ENCODE peak calls at places on chromosomes 5 and 9, in eight cellular contexts. One of them, this sample, is unnamed.

GRCh38 chr5:8720476-8720875 is 825.4 kb downstream of the SEMA5A start:
- DNase-seq in psoas muscle: no peak
- DNase-seq in stomach: no peak
- DNase-seq in body of pancreas: no peak
- DNase-seq in aorta: no peak
- DNase-seq in endodermal cell: no peak
- DNase-seq in endothelial cell of umbilical vein: no peak
- DNase-seq in iPS DF 6.9: no peak
- DNase-seq in this sample: no peak

GRCh38 chr5:158727108-158727507 is 372.6 kb downstream of the EBF1 start:
- DNase-seq in psoas muscle: peak; percentile 19
- DNase-seq in stomach: no peak
- DNase-seq in body of pancreas: no peak
- DNase-seq in aorta: no peak
- DNase-seq in endodermal cell: no peak
- DNase-seq in endothelial cell of umbilical vein: no peak
- DNase-seq in iPS DF 6.9: no peak
- DNase-seq in this sample: peak; percentile 28

GRCh38 chr9:4573634-4574391 is 83.5 kb downstream of the SLC1A1 start:
- DNase-seq in psoas muscle: no peak
- DNase-seq in stomach: no peak
- DNase-seq in body of pancreas: no peak
- DNase-seq in aorta: no peak
- DNase-seq in endodermal cell: no peak
- DNase-seq in endothelial cell of umbilical vein: no peak
- DNase-seq in iPS DF 6.9: no peak
- DNase-seq in this sample: no peak

GRCh38 chr9:112489876-112490661 is 3.4 kb downstream of the KIAA1958 start:
- DNase-seq in psoas muscle: no peak
- DNase-seq in stomach: no peak
- DNase-seq in body of pancreas: no peak
- DNase-seq in aorta: no peak
- DNase-seq in endodermal cell: no peak
- DNase-seq in endothelial cell of umbilical vein: no peak
- DNase-seq in iPS DF 6.9: no peak
- DNase-seq in this sample: no peak

GRCh38 chr5:40260351-40260750 is 419.4 kb upstream of the PTGER4 start:
- DNase-seq in psoas muscle: no peak
- DNase-seq in stomach: peak; percentile 43
- DNase-seq in body of pancreas: peak; percentile 18
- DNase-seq in aorta: no peak
- DNase-seq in endodermal cell: no peak
- DNase-seq in endothelial cell of umbilical vein: peak; percentile 18
- DNase-seq in iPS DF 6.9: no peak
- DNase-seq in this sample: peak; percentile 85

GRCh38 chr9:114732842-114733241 is 50.9 kb upstream of the TEX48 start:
- DNase-seq in psoas muscle: no peak
- DNase-seq in stomach: no peak
- DNase-seq in body of pancreas: no peak
- DNase-seq in aorta: no peak
- DNase-seq in endodermal cell: no peak
- DNase-seq in endothelial cell of umbilical vein: no peak
- DNase-seq in iPS DF 6.9: no peak
- DNase-seq in this sample: no peak

GRCh38 chr9:36154213-36154952 is 14.8 kb upstream of the CCIN start:
- DNase-seq in psoas muscle: peak; percentile 41
- DNase-seq in stomach: no peak
- DNase-seq in body of pancreas: no peak
- DNase-seq in aorta: no peak
- DNase-seq in endodermal cell: peak; percentile 46
- DNase-seq in endothelial cell of umbilical vein: peak; percentile 82
- DNase-seq in iPS DF 6.9: no peak
- DNase-seq in this sample: peak; percentile 48

GRCh38 chr5:57177479-57178156 is 3.8 kb downstream of the GPBP1 start:
- DNase-seq in psoas muscle: no peak
- DNase-seq in stomach: no peak
- DNase-seq in body of pancreas: no peak
- DNase-seq in aorta: no peak
- DNase-seq in endodermal cell: no peak
- DNase-seq in endothelial cell of umbilical vein: no peak
- DNase-seq in iPS DF 6.9: no peak
- DNase-seq in this sample: no peak

GRCh38 chr9:18979367-18979766 is 53.6 kb downstream of the SAXO1 start:
- DNase-seq in psoas muscle: no peak
- DNase-seq in stomach: no peak
- DNase-seq in body of pancreas: no peak
- DNase-seq in aorta: no peak
- DNase-seq in endodermal cell: no peak
- DNase-seq in endothelial cell of umbilical vein: peak; percentile 63
- DNase-seq in iPS DF 6.9: no peak
- DNase-seq in this sample: no peak

GRCh38 chr9:3863114-3863528 is 337.3 kb upstream of the RFX3 start:
- DNase-seq in psoas muscle: no peak
- DNase-seq in stomach: no peak
- DNase-seq in body of pancreas: no peak
- DNase-seq in aorta: no peak
- DNase-seq in endodermal cell: no peak
- DNase-seq in endothelial cell of umbilical vein: peak; percentile 54
- DNase-seq in iPS DF 6.9: no peak
- DNase-seq in this sample: peak; percentile 61

GRCh38 chr9:90970603-90971002 is 169.0 kb downstream of the SYK start:
- DNase-seq in psoas muscle: no peak
- DNase-seq in stomach: no peak
- DNase-seq in body of pancreas: no peak
- DNase-seq in aorta: no peak
- DNase-seq in endodermal cell: no peak
- DNase-seq in endothelial cell of umbilical vein: no peak
- DNase-seq in iPS DF 6.9: no peak
- DNase-seq in this sample: no peak

GRCh38 chr5:158560170-158560569 is 539.5 kb downstream of the EBF1 start:
- DNase-seq in psoas muscle: no peak
- DNase-seq in stomach: peak; percentile 63
- DNase-seq in body of pancreas: no peak
- DNase-seq in aorta: no peak
- DNase-seq in endodermal cell: no peak
- DNase-seq in endothelial cell of umbilical vein: no peak
- DNase-seq in iPS DF 6.9: no peak
- DNase-seq in this sample: peak; percentile 51

GRCh38 chr9:101409079-101409477 is 10.4 kb downstream of the ZNF189 start:
- DNase-seq in psoas muscle: no peak
- DNase-seq in stomach: no peak
- DNase-seq in body of pancreas: no peak
- DNase-seq in aorta: no peak
- DNase-seq in endodermal cell: no peak
- DNase-seq in endothelial cell of umbilical vein: no peak
- DNase-seq in iPS DF 6.9: no peak
- DNase-seq in this sample: no peak

GRCh38 chr5:318931-319601 is 2.4 kb upstream of the AHRR start:
- DNase-seq in psoas muscle: no peak
- DNase-seq in stomach: no peak
- DNase-seq in body of pancreas: no peak
- DNase-seq in aorta: no peak
- DNase-seq in endodermal cell: peak; percentile 44
- DNase-seq in endothelial cell of umbilical vein: no peak
- DNase-seq in iPS DF 6.9: no peak
- DNase-seq in this sample: no peak

GRCh38 chr5:62569466-62569865 is 9.2 kb upstream of the LRRC70 start:
- DNase-seq in psoas muscle: no peak
- DNase-seq in stomach: no peak
- DNase-seq in body of pancreas: no peak
- DNase-seq in aorta: no peak
- DNase-seq in endodermal cell: no peak
- DNase-seq in endothelial cell of umbilical vein: peak; percentile 22
- DNase-seq in iPS DF 6.9: no peak
- DNase-seq in this sample: no peak

GRCh38 chr5:94969174-94969573 is 315.7 kb downstream of the MCTP1 start:
- DNase-seq in psoas muscle: no peak
- DNase-seq in stomach: no peak
- DNase-seq in body of pancreas: no peak
- DNase-seq in aorta: no peak
- DNase-seq in endodermal cell: no peak
- DNase-seq in endothelial cell of umbilical vein: peak; percentile 62
- DNase-seq in iPS DF 6.9: no peak
- DNase-seq in this sample: no peak

GRCh38 chr5:115930630-115931337 is 31.5 kb upstream of the LVRN start:
- DNase-seq in psoas muscle: no peak
- DNase-seq in stomach: no peak
- DNase-seq in body of pancreas: no peak
- DNase-seq in aorta: no peak
- DNase-seq in endodermal cell: no peak
- DNase-seq in endothelial cell of umbilical vein: no peak
- DNase-seq in iPS DF 6.9: no peak
- DNase-seq in this sample: no peak

GRCh38 chr9:107586493-107586892 is 96.9 kb upstream of the KLF4 start:
- DNase-seq in psoas muscle: no peak
- DNase-seq in stomach: peak; percentile 28
- DNase-seq in body of pancreas: no peak
- DNase-seq in aorta: no peak
- DNase-seq in endodermal cell: no peak
- DNase-seq in endothelial cell of umbilical vein: no peak
- DNase-seq in iPS DF 6.9: no peak
- DNase-seq in this sample: no peak

GRCh38 chr5:37494756-37495155 is 115.6 kb downstream of the WDR70 start:
- DNase-seq in psoas muscle: no peak
- DNase-seq in stomach: peak; percentile 40
- DNase-seq in body of pancreas: no peak
- DNase-seq in aorta: no peak
- DNase-seq in endodermal cell: no peak
- DNase-seq in endothelial cell of umbilical vein: no peak
- DNase-seq in iPS DF 6.9: no peak
- DNase-seq in this sample: no peak

GRCh38 chr9:101849102-101849707 is 110.8 kb upstream of the GRIN3A start:
- DNase-seq in psoas muscle: no peak
- DNase-seq in stomach: no peak
- DNase-seq in body of pancreas: no peak
- DNase-seq in aorta: no peak
- DNase-seq in endodermal cell: no peak
- DNase-seq in endothelial cell of umbilical vein: no peak
- DNase-seq in iPS DF 6.9: no peak
- DNase-seq in this sample: no peak

GRCh38 chr5:77211691-77212047 is 1.2 kb downstream of the PDE8B start:
- DNase-seq in psoas muscle: no peak
- DNase-seq in stomach: no peak
- DNase-seq in body of pancreas: no peak
- DNase-seq in aorta: no peak
- DNase-seq in endodermal cell: no peak
- DNase-seq in endothelial cell of umbilical vein: no peak
- DNase-seq in iPS DF 6.9: no peak
- DNase-seq in this sample: no peak

DNA sequence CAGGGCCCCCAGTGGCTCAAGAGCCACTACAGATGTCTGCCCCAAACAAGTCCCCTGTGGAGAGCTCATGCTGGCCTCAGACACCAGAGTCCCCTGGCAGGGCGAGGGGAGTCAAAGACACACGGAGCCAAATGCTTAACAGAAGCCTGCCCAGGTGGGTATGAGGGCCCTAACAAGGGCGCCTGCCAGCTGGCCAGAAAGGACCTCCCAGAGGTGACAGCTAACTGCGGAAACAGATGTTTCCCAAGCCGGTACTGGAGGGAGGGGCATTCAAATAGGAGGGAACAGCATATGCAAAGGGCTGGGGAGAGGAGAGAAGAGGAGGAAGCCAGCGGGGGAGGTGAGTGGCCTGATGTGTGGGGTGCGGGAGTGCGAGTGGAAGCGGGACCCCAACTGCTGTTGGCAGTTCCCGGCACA is 933 bp downstream of the MXD3 start:
- DNase-seq in psoas muscle: no peak
- DNase-seq in stomach: no peak
- DNase-seq in body of pancreas: no peak
- DNase-seq in aorta: peak; percentile 73
- DNase-seq in endodermal cell: peak; percentile 73
- DNase-seq in endothelial cell of umbilical vein: peak; percentile 71
- DNase-seq in iPS DF 6.9: no peak
- DNase-seq in this sample: peak; percentile 53
- H3K4me1 ChIP-seq in psoas muscle: peaks cover 32% of the 10 kb centered on the region
- H3K4me1 ChIP-seq in stomach: peaks cover 26% of the 10 kb centered on the region
- H3K4me1 ChIP-seq in body of pancreas: peaks cover 63% of the 10 kb centered on the region
- H3K4me1 ChIP-seq in aorta: no peaks in the 10 kb centered on the region
- H3K4me1 ChIP-seq in endodermal cell: no peaks in the 10 kb centered on the region
- H3K4me1 ChIP-seq in endothelial cell of umbilical vein: peaks cover 22% of the 10 kb centered on the region
- H3K4me1 ChIP-seq in iPS DF 6.9: peaks cover 2% of the 10 kb centered on the region
- H3K4me1 ChIP-seq in this sample: peaks cover 3% of the 10 kb centered on the region

GRCh38 chr5:180467576-180467975 is 26.6 kb upstream of the CNOT6 start:
- DNase-seq in psoas muscle: no peak
- DNase-seq in stomach: no peak
- DNase-seq in body of pancreas: no peak
- DNase-seq in aorta: peak; percentile 61
- DNase-seq in endodermal cell: no peak
- DNase-seq in endothelial cell of umbilical vein: no peak
- DNase-seq in iPS DF 6.9: no peak
- DNase-seq in this sample: no peak
- H3K27ac ChIP-seq in psoas muscle: no peak overlapping the region
- H3K27ac ChIP-seq in stomach: no peak overlapping the region
- H3K27ac ChIP-seq in body of pancreas: no peak overlapping the region
- H3K27ac ChIP-seq in aorta: no peak overlapping the region
- H3K27ac ChIP-seq in endodermal cell: no peak overlapping the region
- H3K27ac ChIP-seq in endothelial cell of umbilical vein: no peak overlapping the region
- H3K27ac ChIP-seq in iPS DF 6.9: no peak overlapping the region
- H3K27ac ChIP-seq in this sample: no peak overlapping the region

GRCh38 chr9:130448035-130448624 is 3.4 kb downstream of the ASS1 start:
- DNase-seq in psoas muscle: no peak
- DNase-seq in stomach: no peak
- DNase-seq in body of pancreas: no peak
- DNase-seq in aorta: no peak
- DNase-seq in endodermal cell: no peak
- DNase-seq in endothelial cell of umbilical vein: no peak
- DNase-seq in iPS DF 6.9: no peak
- DNase-seq in this sample: no peak
- H3K4me1 ChIP-seq in psoas muscle: peaks cover 40% of the 10 kb centered on the region
- H3K4me1 ChIP-seq in stomach: peaks cover 51% of the 10 kb centered on the region
- H3K4me1 ChIP-seq in body of pancreas: peaks cover 63% of the 10 kb centered on the region
- H3K4me1 ChIP-seq in aorta: no peaks in the 10 kb centered on the region
- H3K4me1 ChIP-seq in endodermal cell: peaks cover 12% of the 10 kb centered on the region
- H3K4me1 ChIP-seq in endothelial cell of umbilical vein: peaks cover 26% of the 10 kb centered on the region
- H3K4me1 ChIP-seq in iPS DF 6.9: peaks cover 25% of the 10 kb centered on the region
- H3K4me1 ChIP-seq in this sample: peaks cover 25% of the 10 kb centered on the region

GRCh38 chr5:140338336-140338735 is 8.1 kb downstream of the HBEGF start:
- DNase-seq in psoas muscle: no peak
- DNase-seq in stomach: no peak
- DNase-seq in body of pancreas: no peak
- DNase-seq in aorta: no peak
- DNase-seq in endodermal cell: no peak
- DNase-seq in endothelial cell of umbilical vein: no peak
- DNase-seq in iPS DF 6.9: no peak
- DNase-seq in this sample: no peak

GRCh38 chr5:140338918-140339317 is 7.5 kb downstream of the HBEGF start:
- DNase-seq in psoas muscle: no peak
- DNase-seq in stomach: no peak
- DNase-seq in body of pancreas: no peak
- DNase-seq in aorta: no peak
- DNase-seq in endodermal cell: no peak
- DNase-seq in endothelial cell of umbilical vein: no peak
- DNase-seq in iPS DF 6.9: no peak
- DNase-seq in this sample: no peak

GRCh38 chr5:140337880-140338279 is 8.5 kb downstream of the HBEGF start:
- DNase-seq in psoas muscle: no peak
- DNase-seq in stomach: no peak
- DNase-seq in body of pancreas: no peak
- DNase-seq in aorta: no peak
- DNase-seq in endodermal cell: no peak
- DNase-seq in endothelial cell of umbilical vein: no peak
- DNase-seq in iPS DF 6.9: no peak
- DNase-seq in this sample: no peak

GRCh38 chr5:140339636-140340035 is 6.8 kb downstream of the HBEGF start:
- DNase-seq in psoas muscle: no peak
- DNase-seq in stomach: no peak
- DNase-seq in body of pancreas: no peak
- DNase-seq in aorta: no peak
- DNase-seq in endodermal cell: no peak
- DNase-seq in endothelial cell of umbilical vein: no peak
- DNase-seq in iPS DF 6.9: no peak
- DNase-seq in this sample: no peak

GRCh38 chr5:140336388-140336787 is 10.0 kb downstream of the HBEGF start:
- DNase-seq in psoas muscle: no peak
- DNase-seq in stomach: no peak
- DNase-seq in body of pancreas: no peak
- DNase-seq in aorta: no peak
- DNase-seq in endodermal cell: no peak
- DNase-seq in endothelial cell of umbilical vein: no peak
- DNase-seq in iPS DF 6.9: no peak
- DNase-seq in this sample: peak; percentile 71
- H3K27ac ChIP-seq in psoas muscle: peak overlapping the region; percentile 94
- H3K27ac ChIP-seq in stomach: peak overlapping the region; percentile 33
- H3K27ac ChIP-seq in body of pancreas: no peak overlapping the region
- H3K27ac ChIP-seq in aorta: peak overlapping the region; percentile 67
- H3K27ac ChIP-seq in endodermal cell: no peak overlapping the region
- H3K27ac ChIP-seq in endothelial cell of umbilical vein: peak overlapping the region; percentile 21
- H3K27ac ChIP-seq in iPS DF 6.9: no peak overlapping the region
- H3K27ac ChIP-seq in this sample: peak overlapping the region; percentile 91